ENCODE peak calls at places on chromosome 16, in four cellular contexts. C is CD8-positive, alpha-beta memory T cell; Z is body of pancreas; K is adrenal gland. G is an unnamed sample. For H3K36me3 and H3K4me1, the result is how much of the 10 kb centered on the place peaks cover.

GRCh38 chr16:86078121-86078600 is 179.2 kb downstream of the IRF8 start:
- DNase-seq in Z (peak), K (no peak), C (no peak), G (no peak)

GRCh38 chr16:83899272-83899897 is 470 bp downstream of the MLYCD start:
- DNase-seq in K (peak), C (peak), Z (peak), G (peak)

GRCh38 chr16:25633549-25633948 is 58.2 kb upstream of the HS3ST4 start:
- DNase-seq in Z (no peak), K (peak), C (no peak), G (no peak)

GRCh38 chr16:10992112-10992511 is 47.7 kb downstream of the CLEC16A start:
- DNase-seq in K (no peak), C (no peak), Z (no peak), G (no peak)

GRCh38 chr16:53504161-53504663 is 1.2 kb upstream of the AKTIP start:
- DNase-seq in C (no peak), K (peak), Z (peak), G (peak)

GRCh38 chr16:85486256-85486915 is 126.7 kb upstream of the GSE1 start:
- DNase-seq in C (no peak), Z (peak), K (no peak), G (no peak)

GRCh38 chr16:77234611-77235010 is 35.4 kb downstream of the SYCE1L start:
- DNase-seq in C (no peak), Z (no peak), K (no peak), G (no peak)

GRCh38 chr16:17409894-17410293 is 60.9 kb downstream of the XYLT1 start:
- DNase-seq in Z (no peak), K (no peak), C (no peak), G (no peak)

DNA sequence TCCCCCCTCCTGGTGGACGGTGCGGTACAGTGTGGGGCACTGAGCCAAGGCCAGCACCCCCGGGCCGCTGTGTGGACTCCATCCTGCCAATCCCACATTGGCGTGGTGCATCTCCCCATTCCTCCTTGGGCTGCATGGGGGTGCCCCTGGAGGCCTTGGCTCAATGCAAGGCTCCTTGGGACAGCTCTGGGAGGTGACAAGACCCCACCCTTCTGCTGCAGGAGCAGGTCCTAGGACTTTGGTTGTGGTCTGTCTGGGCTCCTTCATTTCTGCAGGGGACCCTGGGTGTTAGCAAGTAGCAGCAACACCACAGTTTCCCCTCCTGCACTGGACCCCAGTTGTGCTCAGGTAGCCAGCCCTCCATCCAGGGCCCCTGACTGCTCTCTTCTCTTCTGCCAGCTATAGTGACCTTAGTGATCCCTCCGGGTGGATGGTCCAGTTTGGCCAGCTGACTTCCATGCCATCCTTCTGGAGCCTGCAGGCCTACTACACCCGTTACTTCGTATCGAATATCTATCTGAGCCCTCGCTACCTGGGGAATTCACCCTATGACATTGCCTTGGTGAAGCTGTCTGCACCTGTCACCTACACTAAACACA is 1.3 kb downstream of the PRSS21 start:
- DNase-seq in C (no peak), Z (no peak), K (no peak), G (no peak)
- H3K4me3 ChIP-seq in C (no peak), Z (no peak), K (no peak), G (no peak)

DNA sequence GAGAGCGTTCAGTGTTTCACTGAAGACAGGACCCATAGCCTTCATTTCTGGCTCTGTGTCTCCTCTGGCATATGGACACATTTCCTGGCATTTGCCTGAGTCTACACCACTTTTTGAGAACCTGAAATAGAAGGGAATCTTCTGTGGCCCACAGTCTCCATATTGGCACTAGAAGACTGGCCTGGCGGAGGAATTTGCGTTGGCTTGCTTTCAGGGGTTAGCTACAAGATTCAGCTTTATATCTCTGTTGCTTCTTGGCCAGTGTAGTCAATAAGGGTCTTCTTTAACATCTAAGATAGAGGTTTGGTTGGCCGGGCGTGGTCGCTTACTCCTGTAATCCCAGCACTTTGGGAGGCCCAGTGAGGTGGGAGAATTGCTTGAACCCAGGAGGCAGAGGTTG is 12.8 kb upstream of the CLEC18C start:
- DNase-seq in K (no peak), C (no peak), Z (no peak), G (no peak)
- H3K36me3 ChIP-seq in K (under half), C (under half), Z (under half), G (half or more)

GRCh38 chr16:23464196-23464595 is 11.2 kb upstream of the COG7 start:
- DNase-seq in C (no peak), Z (no peak), K (no peak), G (no peak)

GRCh38 chr16:23469814-23470213 is 16.8 kb upstream of the COG7 start:
- DNase-seq in Z (peak), K (peak), C (no peak), G (peak)

GRCh38 chr16:23465179-23465578 is 12.2 kb upstream of the COG7 start:
- DNase-seq in Z (no peak), C (no peak), K (no peak), G (no peak)

GRCh38 chr16:23466162-23466885 is 13.3 kb upstream of the COG7 start:
- DNase-seq in C (no peak), Z (no peak), K (no peak), G (no peak)
- H3K4me1 ChIP-seq in C (under half), Z (under half), K (under half), G (under half)

DNA sequence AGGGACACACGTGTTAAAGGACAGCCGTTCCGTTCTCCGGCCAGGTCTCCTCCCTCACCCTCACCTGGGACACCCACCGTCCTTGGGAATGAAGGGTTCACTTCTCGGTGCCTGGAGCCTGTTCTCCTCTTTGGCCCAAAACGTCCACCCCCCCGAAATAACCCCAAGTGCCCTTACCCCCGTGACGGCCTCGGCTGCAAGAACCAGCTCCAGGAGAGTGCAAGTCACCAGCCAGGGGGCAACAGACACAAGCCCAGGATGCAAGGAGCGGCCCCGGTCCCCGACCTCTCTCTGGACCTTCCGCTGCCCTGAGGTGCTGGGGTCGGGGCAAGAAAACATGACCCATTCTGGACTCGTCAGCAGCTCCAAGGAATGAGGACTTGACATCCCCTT is 20.0 kb upstream of the UBE2I start:
- DNase-seq in Z (no peak), C (no peak), K (no peak), G (no peak)
- H3K4me3 ChIP-seq in Z (no peak), C (no peak), K (no peak), G (no peak)

GRCh38 chr16:2432286-2432685 is 3.0 kb downstream of the CCNF start:
- DNase-seq in K (no peak), Z (no peak), C (no peak), G (no peak)
- H3K36me3 ChIP-seq in K (under half), Z (under half), C (under half), G (under half)